ENCODE peak calls at places on chromosomes 12 and 14, in five cellular contexts. Z is Calu3; W is left cardiac atrium; Q is dorsolateral prefrontal cortex; I is stimulated activated CD4-positive, alpha-beta T cell treated with anti-CD3 and anti-CD28 coated beads, Interleukin-15, amount 100 ng/mL, for 24 hours. V is an unnamed sample.

GRCh38 chr14:54133896-54134295 is 177.3 kb upstream of the BMP4 start:
- DNase-seq in Z (peak; percentile 39), W (no peak), Q (no peak), I (no peak), V (no peak)

GRCh38 chr14:37584211-37585100 is 10.6 kb downstream of the FOXA1 start:
- DNase-seq in Z (peak; percentile 51), W (peak; percentile 16), Q (no peak), I (no peak), V (no peak)

GRCh38 chr12:111259231-111259630 is 109.7 kb downstream of the PHETA1 start:
- DNase-seq in Z (no peak), W (no peak), Q (no peak), I (no peak), V (no peak)

GRCh38 chr14:93150227-93151206 is 34.2 kb downstream of the MOAP1 start:
- DNase-seq in Z (peak; percentile 68), W (no peak), Q (no peak), I (no peak), V (no peak)

GRCh38 chr12:32139064-32139421 is 32.4 kb downstream of the BICD1 start:
- DNase-seq in Z (no peak), W (no peak), Q (no peak), I (peak; percentile 44), V (no peak)

GRCh38 chr12:108371801-108372344 is 32.8 kb upstream of the CMKLR1 start:
- DNase-seq in Z (no peak), W (peak; percentile 36), Q (no peak), I (no peak), V (no peak)

GRCh38 chr12:55642275-55643068 is 5.8 kb downstream of the OR10P1 start:
- DNase-seq in Z (no peak), W (no peak), Q (no peak), I (peak; percentile 46), V (no peak)

GRCh38 chr14:29805415-29806123 is 122.1 kb downstream of the PRKD1 start:
- DNase-seq in Z (peak; percentile 59), W (peak; percentile 76), Q (no peak), I (no peak), V (no peak)

GRCh38 chr12:110279976-110280783 is 867 bp upstream of the ATP2A2 start:
- DNase-seq in Z (peak; percentile 71), W (peak; percentile 73), Q (peak; percentile 48), I (peak; percentile 66), V (peak; percentile 62)

GRCh38 chr12:54355104-54355815 is 9.0 kb downstream of the GPR84 start:
- DNase-seq in Z (no peak), W (no peak), Q (no peak), I (no peak), V (no peak)

GRCh38 chr12:100326208-100326607 is 30.7 kb upstream of the SLC17A8 start:
- DNase-seq in Z (no peak), W (no peak), Q (no peak), I (no peak), V (no peak)

GRCh38 chr12:43444940-43445564 is 107.0 kb downstream of the ADAMTS20 start:
- DNase-seq in Z (peak; percentile 68), W (peak; percentile 28), Q (no peak), I (peak; percentile 75), V (peak; percentile 50)

GRCh38 chr14:72916174-72916573 is 10.1 kb upstream of the DCAF4 start:
- DNase-seq in Z (no peak), W (no peak), Q (no peak), I (no peak), V (no peak)

GRCh38 chr12:109897029-109897428 is 3.0 kb upstream of the TCHP start:
- DNase-seq in Z (no peak), W (no peak), Q (no peak), I (no peak), V (no peak)